ENCODE peak calls at places on chromosomes 11 and 22, in five cellular contexts. I is pancreas, L is hypothalamus, H is neural progenitor cell, O is ELR. X is an unnamed sample.

GRCh38 chr11:95434489-95435057 is 203.6 kb upstream of the SESN3 start:
- DNase-seq in L (no peak), I (no peak), H (no peak), O (no peak), X (no peak)

GRCh38 chr11:14768789-14769188 is 123.2 kb downstream of the CYP2R1 start:
- DNase-seq in H (no peak), I (no peak), O (no peak), L (no peak), X (no peak)

GRCh38 chr11:91776660-91777059 is 448.0 kb upstream of the FAT3 start:
- DNase-seq in O (no peak), L (peak), H (no peak), I (no peak), X (peak)

GRCh38 chr11:63020671-63021255 is 5.1 kb upstream of the SLC22A8 start:
- DNase-seq in L (no peak), H (peak), O (peak), I (no peak), X (peak)

GRCh38 chr22:46432164-46433068 is 96.9 kb downstream of the TRMU start:
- DNase-seq in I (no peak), L (no peak), H (no peak), O (no peak), X (no peak)

GRCh38 chr22:20175597-20175900 is 24.7 kb upstream of the CCDC188 start:
- DNase-seq in O (no peak), H (no peak), I (no peak), L (no peak), X (no peak)

GRCh38 chr22:35995345-35995744 is 33.3 kb downstream of the RBFOX2 start:
- DNase-seq in H (no peak), I (no peak), O (peak), L (no peak), X (no peak)

GRCh38 chr11:110445428-110445827 is 15.7 kb downstream of the FDX1 start:
- DNase-seq in I (no peak), O (no peak), L (no peak), H (no peak), X (no peak)

X was measured in C1 segment of cervical spinal cord.